ENCODE peak calls at places on chromosome 6, in seven cellular contexts. M is activated naive CD4-positive, alpha-beta T cell; V is SJSA1; L is left cardiac atrium; W is GM19239; B is SK-N-SH; X is T-helper 2 cell. P is an unnamed sample.
A peak's percentile ranks its signal among the peaks of the same experiment; 100 is the strongest.

GRCh38 chr6:148091394-148091793 is 251.2 kb upstream of the SASH1 start:
- DNase-seq in L (no peak), M (no peak), W (no peak), B (no peak), X (no peak), V (no peak), P (no peak)

GRCh38 chr6:20693466-20694063 is 159.3 kb downstream of the CDKAL1 start:
- DNase-seq in M (no peak), W (no peak), V (no peak), L (no peak), B (no peak), X (no peak), P (peak; percentile 47)

GRCh38 chr6:87407531-87407895 is 259 bp upstream of the CFAP206 start:
- DNase-seq in V (no peak), W (no peak), X (no peak), B (no peak), L (no peak), M (no peak), P (peak; percentile 74)

GRCh38 chr6:133688705-133689492 is 200.0 kb upstream of the TCF21 start:
- DNase-seq in L (no peak), W (no peak), X (no peak), M (no peak), B (no peak), V (no peak), P (no peak)

GRCh38 chr6:90835584-90836212 is 248.8 kb upstream of the MAP3K7 start:
- DNase-seq in M (no peak), V (no peak), W (no peak), B (no peak), X (no peak), L (no peak), P (peak; percentile 81)

GRCh38 chr6:15871211-15871770 is 208.5 kb upstream of the DTNBP1 start:
- DNase-seq in B (no peak), X (no peak), M (no peak), L (no peak), W (no peak), V (no peak), P (no peak)

GRCh38 chr6:38638941-38639497 is 710 bp downstream of the BTBD9 start:
- DNase-seq in X (peak; percentile 49), W (peak; percentile 9), M (peak; percentile 55), B (no peak), L (no peak), V (no peak), P (peak; percentile 42)

GRCh38 chr6:68054776-68055175 is 580.3 kb upstream of the ADGRB3 start:
- DNase-seq in X (no peak), M (no peak), W (no peak), B (no peak), L (no peak), V (no peak), P (no peak)

GRCh38 chr6:36024154-36024760 is at the start of gene SLC26A8:
- DNase-seq in X (no peak), B (no peak), M (no peak), L (peak; percentile 21), V (no peak), W (no peak), P (no peak)

GRCh38 chr6:111230351-111231077 is 143.2 kb downstream of the SLC16A10 start:
- DNase-seq in V (no peak), L (no peak), M (no peak), X (no peak), W (no peak), B (no peak), P (no peak)

GRCh38 chr6:168132531-168133184 is 53.6 kb upstream of the FRMD1 start:
- DNase-seq in W (no peak), L (peak; percentile 72), V (peak; percentile 18), M (no peak), B (peak; percentile 72), X (no peak), P (no peak)

GRCh38 chr6:49565855-49566254 is 15.4 kb downstream of the C6orf141 start:
- DNase-seq in L (peak; percentile 27), M (no peak), V (no peak), B (no peak), W (no peak), X (no peak), P (no peak)